ENCODE peak calls at places on chromosomes 11 and 22, in four cellular contexts. E, P, F and G are unnamed samples.

GRCh38 chr11:47566166-47566546 is 757 bp downstream of the PTPMT1 start:
- DNase-seq in E (no peak), F (no peak), P (no peak), G (peak; percentile 58)

GRCh38 chr22:44084044-44084772 is 60.1 kb downstream of the PARVB start:
- DNase-seq in E (no peak), F (no peak), P (no peak), G (no peak)

GRCh38 chr22:17569971-17570511 is 6.7 kb downstream of the SLC25A18 start:
- DNase-seq in P (no peak), E (peak; percentile 39), F (no peak), G (no peak)

GRCh38 chr11:101661559-101661958 is 77.8 kb upstream of the TRPC6 start:
- DNase-seq in P (no peak), F (no peak), E (no peak), G (no peak)

GRCh38 chr22:50544078-50544745 is 1.5 kb upstream of the KLHDC7B start:
- DNase-seq in P (peak; percentile 91), F (peak; percentile 69), E (peak; percentile 55), G (peak; percentile 90)

GRCh38 chr11:795638-796564 is 2.2 kb downstream of the SLC25A22 start:
- DNase-seq in P (peak; percentile 81), E (peak; percentile 77), F (no peak), G (peak; percentile 90)

GRCh38 chr11:1295591-1295990 is 13.8 kb downstream of the TOLLIP start:
- DNase-seq in E (no peak), F (no peak), P (no peak), G (peak; percentile 30)

GRCh38 chr11:1177020-1177770 is 19.4 kb downstream of the MUC5AC start:
- DNase-seq in P (no peak), F (no peak), E (no peak), G (peak; percentile 31)

GRCh38 chr22:23067023-23067650 is 3.2 kb upstream of the GNAZ start:
- DNase-seq in E (no peak), F (no peak), P (peak; percentile 3), G (peak; percentile 32)

GRCh38 chr22:44721206-44721605 is 19.2 kb downstream of the PRR5 start:
- DNase-seq in P (no peak), F (peak; percentile 48), E (no peak), G (no peak)

GRCh38 chr11:13924801-13925327 is 37.7 kb upstream of the SPON1 start:
- DNase-seq in P (no peak), F (no peak), E (no peak), G (no peak)

GRCh38 chr11:27234043-27234668 is 128.9 kb downstream of the CCDC34 start:
- DNase-seq in E (peak; percentile 100), F (no peak), P (peak; percentile 56), G (no peak)

GRCh38 chr11:8531312-8531711 is 62.7 kb downstream of the STK33 start:
- DNase-seq in F (no peak), P (no peak), E (no peak), G (no peak)

GRCh38 chr22:37048133-37048532 is 3.4 kb upstream of the KCTD17 start:
- DNase-seq in F (no peak), P (no peak), E (peak; percentile 17), G (no peak)

GRCh38 chr22:27480487-27480886 is 321.1 kb downstream of the MN1 start:
- DNase-seq in E (no peak), F (peak; percentile 71), P (no peak), G (no peak)

GRCh38 chr22:22092101-22092500 is 109.5 kb upstream of the TOP3B start:
- DNase-seq in P (no peak), F (no peak), E (no peak), G (no peak)

GRCh38 chr11:75351541-75352416 is at the start of gene ARRB1:
- DNase-seq in E (peak; percentile 61), F (peak; percentile 48), P (peak; percentile 81), G (peak; percentile 88)

GRCh38 chr11:32918427-32918826 is 25.8 kb downstream of the QSER1 start:
- DNase-seq in P (no peak), F (no peak), E (peak; percentile 39), G (no peak)

GRCh38 chr11:111137846-111138245 is 107.7 kb upstream of the POU2AF2 start:
- DNase-seq in F (no peak), P (no peak), E (no peak), G (no peak)

GRCh38 chr11:303359-303758 is 4.0 kb upstream of the IFITM5 start:
- DNase-seq in F (no peak), E (no peak), P (no peak), G (no peak)

GRCh38 chr22:25447689-25448434 is 116.6 kb upstream of the GRK3 start:
- DNase-seq in E (peak; percentile 64), P (peak; percentile 92), F (peak; percentile 87), G (peak; percentile 92)

GRCh38 chr11:15222777-15223176 is 108.1 kb downstream of the INSC start:
- DNase-seq in E (peak; percentile 4), P (no peak), F (no peak), G (no peak)

GRCh38 chr22:39712938-39713525 is 142.5 kb downstream of the CACNA1I start:
- DNase-seq in E (no peak), F (no peak), P (no peak), G (peak; percentile 28)

GRCh38 chr11:26578998-26579635 is 7.1 kb upstream of the MUC15 start:
- DNase-seq in E (peak; percentile 5), F (no peak), P (no peak), G (no peak)

GRCh38 chr11:33692013-33692504 is 8.6 kb downstream of the C11orf91 start:
- DNase-seq in F (no peak), P (peak; percentile 59), E (peak; percentile 97), G (no peak)

GRCh38 chr11:65430406-65431217 is 8.0 kb downstream of the NEAT1 start:
- DNase-seq in E (peak; percentile 51), P (peak; percentile 26), F (no peak), G (no peak)

GRCh38 chr11:65429069-65429681 is 6.6 kb downstream of the NEAT1 start:
- DNase-seq in F (no peak), P (peak; percentile 59), E (peak; percentile 67), G (no peak)

GRCh38 chr11:65431452-65432132 is 9.0 kb downstream of the NEAT1 start:
- DNase-seq in F (no peak), E (peak; percentile 43), P (peak; percentile 32), G (no peak)

GRCh38 chr11:65428578-65429068 is 6.0 kb downstream of the NEAT1 start:
- DNase-seq in F (no peak), P (peak; percentile 73), E (no peak), G (no peak)

DNA sequence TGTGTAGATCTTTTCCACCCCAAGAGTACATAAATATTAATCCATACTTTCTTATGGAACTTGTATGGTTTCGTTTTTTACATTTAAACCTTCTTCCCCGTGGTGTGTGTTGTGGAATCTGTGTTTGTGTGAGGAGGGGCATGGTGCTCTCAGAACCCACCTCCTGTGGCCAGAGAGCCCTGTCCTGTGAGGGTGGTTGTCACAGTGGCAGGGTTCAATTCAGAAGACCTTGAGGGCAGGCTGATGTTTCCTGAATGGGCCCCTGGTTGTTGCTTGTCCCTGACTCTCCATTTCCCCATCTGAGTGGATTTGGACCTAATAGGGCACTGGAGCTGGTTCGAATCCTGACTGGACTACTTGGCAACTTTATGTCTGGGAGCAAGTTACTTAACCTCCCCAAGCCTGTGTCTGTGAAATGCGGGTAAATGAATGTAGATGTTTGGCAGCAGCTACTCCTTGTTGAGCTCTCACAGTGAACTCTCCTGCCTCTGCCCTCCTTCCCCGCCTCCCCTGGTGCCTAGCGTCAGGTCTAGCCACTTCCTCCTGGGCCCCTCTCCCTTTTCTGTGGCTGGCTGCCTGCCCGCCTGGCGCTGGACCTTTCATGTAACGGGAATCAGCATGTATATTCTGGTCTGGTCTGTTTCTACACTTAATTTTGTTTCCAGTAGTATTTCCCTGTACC is 7.3 kb downstream of the NEAT1 start:
- DNase-seq in F (no peak), E (peak; percentile 79), P (peak; percentile 82), G (peak; percentile 79)
- H3K4me1 ChIP-seq in F (peaks cover 5% of the 10 kb centered on the region), E (peaks cover 2% of the 10 kb centered on the region), P (peaks cover 27% of the 10 kb centered on the region), G (peaks cover 80% of the 10 kb centered on the region)

GRCh38 chr11:86377972-86378371 is 3.3 kb downstream of the CCDC81 start:
- DNase-seq in F (no peak), E (no peak), P (no peak), G (no peak)
- H3K4me3 ChIP-seq in F (no peak overlapping the region), E (no peak overlapping the region), P (no peak overlapping the region), G (no peak overlapping the region)

GRCh38 chr11:121456816-121457431 is 4.2 kb upstream of the SORL1-AS1 start:
- DNase-seq in F (no peak), E (no peak), P (no peak), G (no peak)

GRCh38 chr11:121461843-121462242 is 9.1 kb upstream of the SORL1-AS1 start:
- DNase-seq in F (no peak), P (no peak), E (no peak), G (no peak)

GRCh38 chr11:121459413-121460041 is 6.8 kb upstream of the SORL1-AS1 start:
- DNase-seq in E (no peak), P (no peak), F (no peak), G (no peak)

GRCh38 chr11:121460941-121461514 is 8.3 kb upstream of the SORL1-AS1 start:
- DNase-seq in P (no peak), E (no peak), F (no peak), G (no peak)

DNA sequence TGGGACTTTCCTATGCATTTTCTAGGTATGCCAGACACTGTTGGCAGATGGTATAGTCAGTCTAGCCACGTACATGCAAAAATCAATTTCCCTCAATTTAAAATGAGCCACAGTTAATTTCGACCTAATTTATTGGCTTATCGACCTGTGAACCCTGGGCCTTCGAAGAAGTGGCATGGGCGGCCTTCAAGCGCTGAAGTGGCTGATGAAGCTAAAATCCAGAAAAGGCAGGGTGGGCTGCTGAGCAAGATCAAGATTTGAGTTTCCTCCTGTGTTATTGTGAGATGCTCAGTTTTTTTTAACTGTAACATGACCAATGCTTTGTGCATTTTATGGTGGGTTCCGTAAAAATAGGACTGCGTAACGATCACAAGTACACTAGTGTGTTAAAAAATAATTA is 5.8 kb upstream of the SORL1-AS1 start:
- DNase-seq in P (no peak), E (no peak), F (no peak), G (no peak)
- H3K4me1 ChIP-seq in P (no peaks in the 10 kb centered on the region), E (no peaks in the 10 kb centered on the region), F (peaks cover 7% of the 10 kb centered on the region), G (no peaks in the 10 kb centered on the region)

DNA sequence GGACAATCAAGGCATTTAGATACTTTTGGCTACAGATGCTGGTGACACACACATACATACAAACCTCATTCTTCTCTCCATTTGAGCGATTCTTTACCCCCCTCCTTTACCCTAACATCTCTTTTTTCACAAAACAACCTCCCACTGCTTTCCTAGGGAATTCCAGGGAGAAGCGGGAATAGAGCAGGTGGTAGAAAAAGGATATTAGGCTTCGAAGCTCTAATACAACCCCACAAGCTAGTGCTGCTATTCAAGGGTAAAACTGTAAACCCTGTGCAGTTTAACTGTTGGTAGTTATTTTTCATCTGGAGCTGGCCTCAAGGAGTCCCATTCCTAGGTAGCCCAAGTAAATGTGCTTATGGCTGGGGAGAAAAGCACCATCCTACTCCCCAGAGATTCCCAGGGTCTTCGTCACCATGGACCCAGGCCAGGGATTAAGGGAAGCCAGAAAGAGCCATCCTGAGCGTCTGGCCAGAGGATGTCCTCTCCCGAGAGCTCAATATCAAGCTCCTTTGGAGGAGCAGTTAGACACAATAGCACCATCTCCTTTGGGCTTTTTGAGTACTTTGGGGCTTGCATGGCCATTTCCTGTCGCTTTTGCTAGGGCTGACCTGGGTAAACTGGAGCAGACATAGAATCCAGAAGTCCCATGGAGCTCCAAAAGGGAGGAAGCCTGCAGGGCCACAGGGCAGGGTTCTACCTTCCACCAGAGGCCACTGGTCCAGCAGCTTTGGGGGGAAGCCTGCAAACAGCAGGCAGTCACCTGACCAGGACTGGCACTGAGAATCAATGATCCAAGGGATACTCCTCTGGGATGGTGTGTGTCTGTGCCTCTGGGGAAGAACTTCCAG is 3.1 kb downstream of the MAML2 start:
- DNase-seq in E (peak; percentile 72), P (no peak), F (no peak), G (no peak)
- H3K4me3 ChIP-seq in E (peak overlapping the region; percentile 97), P (peak overlapping the region; percentile 21), F (no peak overlapping the region), G (peak overlapping the region; percentile 82)